ENCODE peak calls at places on chromosome 13, in five cellular contexts. A, I, U, B and W are unnamed samples.

GRCh38 chr13:20908714-20909497 is 6.4 kb upstream of the XPO4 start:
- DNase-seq in A (no peak), I (no peak), U (no peak), B (no peak), W (no peak)

GRCh38 chr13:42275098-42275471 is 3.1 kb downstream of the AKAP11 start:
- DNase-seq in A (no peak), I (no peak), U (no peak), B (no peak), W (no peak)

GRCh38 chr13:113116871-113117271 is 5.7 kb upstream of the F10 start:
- DNase-seq in A (no peak), I (peak; percentile 30), U (no peak), B (no peak), W (no peak)

GRCh38 chr13:113458218-113459065 is 5.2 kb upstream of the ADPRHL1 start:
- DNase-seq in A (no peak), I (no peak), U (no peak), B (no peak), W (no peak)

GRCh38 chr13:112330479-112331407 is 45.4 kb upstream of the SPACA7 start:
- DNase-seq in A (no peak), I (no peak), U (no peak), B (no peak), W (peak; percentile 29)

GRCh38 chr13:99028890-99029289 is 51.0 kb upstream of the DOCK9 start:
- DNase-seq in A (peak; percentile 19), I (no peak), U (no peak), B (peak; percentile 20), W (peak; percentile 11)

GRCh38 chr13:110582421-110582954 is 21.0 kb upstream of the RAB20 start:
- DNase-seq in A (no peak), I (no peak), U (no peak), B (no peak), W (no peak)

GRCh38 chr13:103961129-103961528 is 894.9 kb upstream of the SLC10A2 start:
- DNase-seq in A (no peak), I (no peak), U (no peak), B (no peak), W (no peak)

GRCh38 chr13:93227906-93228801 is 1.5 kb downstream of the GPC6 start:
- DNase-seq in A (no peak), I (peak; percentile 64), U (no peak), B (peak; percentile 57), W (peak; percentile 92)

GRCh38 chr13:41533676-41534075 is 76.3 kb downstream of the RGCC start:
- DNase-seq in A (no peak), I (peak; percentile 86), U (no peak), B (no peak), W (no peak)

GRCh38 chr13:30845297-30846214 is 60.5 kb upstream of the MEDAG start:
- DNase-seq in A (no peak), I (no peak), U (no peak), B (no peak), W (no peak)

GRCh38 chr13:90415902-90416301 is 931.6 kb upstream of the MIR17HG start:
- DNase-seq in A (no peak), I (no peak), U (no peak), B (no peak), W (no peak)

GRCh38 chr13:22278336-22278929 is 607.6 kb downstream of the FGF9 start:
- DNase-seq in A (peak; percentile 60), I (no peak), U (peak; percentile 32), B (peak; percentile 80), W (peak; percentile 66)

GRCh38 chr13:98325724-98326123 is 148.7 kb upstream of the RNF113B start:
- DNase-seq in A (no peak), I (no peak), U (no peak), B (no peak), W (no peak)

GRCh38 chr13:103926118-103926517 is 859.9 kb upstream of the SLC10A2 start:
- DNase-seq in A (no peak), I (no peak), U (no peak), B (no peak), W (no peak)

GRCh38 chr13:109389456-109389855 is 396.9 kb downstream of the IRS2 start:
- DNase-seq in A (no peak), I (no peak), U (no peak), B (no peak), W (no peak)

GRCh38 chr13:27104606-27105005 is 67.0 kb downstream of the USP12 start:
- DNase-seq in A (no peak), I (no peak), U (no peak), B (no peak), W (no peak)

GRCh38 chr13:51728972-51729371 is 75.0 kb downstream of the DHRS12 start:
- DNase-seq in A (no peak), I (no peak), U (no peak), B (no peak), W (no peak)

GRCh38 chr13:114319441-114319871 is 5.2 kb downstream of the CHAMP1 start:
- DNase-seq in A (no peak), I (no peak), U (no peak), B (no peak), W (no peak)

GRCh38 chr13:22134261-22134660 is 463.4 kb downstream of the FGF9 start:
- DNase-seq in A (no peak), I (no peak), U (no peak), B (no peak), W (no peak)

GRCh38 chr13:91031508-91031907 is 316.0 kb upstream of the MIR17HG start:
- DNase-seq in A (no peak), I (no peak), U (no peak), B (no peak), W (no peak)

GRCh38 chr13:104810242-104810641 is 1725.2 kb downstream of the EFNB2 start:
- DNase-seq in A (no peak), I (no peak), U (no peak), B (no peak), W (no peak)

GRCh38 chr13:36067619-36068456 is 63.3 kb downstream of the DCLK1 start:
- DNase-seq in A (no peak), I (no peak), U (no peak), B (no peak), W (no peak)

GRCh38 chr13:45092668-45093067 is 27.6 kb upstream of the GTF2F2 start:
- DNase-seq in A (no peak), I (no peak), U (no peak), B (no peak), W (no peak)

GRCh38 chr13:111866731-111867245 is 200.2 kb upstream of the SOX1 start:
- DNase-seq in A (no peak), I (no peak), U (no peak), B (no peak), W (no peak)

GRCh38 chr13:31895687-31896086 is 135.9 kb upstream of the FRY start:
- DNase-seq in A (no peak), I (no peak), U (no peak), B (no peak), W (no peak)

GRCh38 chr13:78680611-78681010 is 21.7 kb upstream of the OBI1 start:
- DNase-seq in A (no peak), I (no peak), U (no peak), B (no peak), W (peak; percentile 90)

GRCh38 chr13:113822956-113823744 is 40.7 kb downstream of the GAS6 start:
- DNase-seq in A (no peak), I (no peak), U (no peak), B (no peak), W (no peak)

GRCh38 chr13:25352230-25352629 is 19.5 kb upstream of the ATP8A2 start:
- DNase-seq in A (no peak), I (no peak), U (no peak), B (no peak), W (no peak)

GRCh38 chr13:35720690-35721554 is 244.4 kb upstream of the MAB21L1 start:
- DNase-seq in A (peak; percentile 12), I (no peak), U (no peak), B (peak; percentile 53), W (peak; percentile 17)

GRCh38 chr13:94707400-94708021 is 4.8 kb downstream of the SOX21 start:
- DNase-seq in A (no peak), I (no peak), U (no peak), B (no peak), W (peak; percentile 57)

GRCh38 chr13:46575321-46575721 is 22.4 kb downstream of the LRCH1 start:
- DNase-seq in A (no peak), I (no peak), U (no peak), B (no peak), W (no peak)

GRCh38 chr13:113297370-113297871 is 382 bp downstream of the LAMP1 start:
- DNase-seq in A (peak; percentile 20), I (peak; percentile 73), U (peak; percentile 21), B (peak; percentile 19), W (no peak)

GRCh38 chr13:73303858-73304257 is 245.1 kb downstream of the KLF5 start:
- DNase-seq in A (no peak), I (no peak), U (no peak), B (no peak), W (no peak)

GRCh38 chr13:33279414-33279813 is 6.1 kb downstream of the STARD13 start:
- DNase-seq in A (no peak), I (no peak), U (no peak), B (no peak), W (no peak)